ENCODE peak calls at places on chromosomes 11 and 22, in seven cellular contexts. V is cardiac septum; H is CD4-positive, alpha-beta memory T cell; A is tibial artery; P is Caki2; M is germinal center; Y is astrocyte of the cerebellum. X is an unnamed sample.

GRCh38 chr11:93740802-93741093 is 547 bp downstream of the TAF1D start:
- DNase-seq in V (no peak), H (peak; percentile 58), A (peak; percentile 71), P (no peak), M (peak; percentile 65), Y (peak; percentile 33), X (peak; percentile 46)

GRCh38 chr11:62574363-62575057 is 819 bp upstream of the EEF1G start:
- DNase-seq in V (no peak), H (no peak), A (peak; percentile 75), P (peak; percentile 23), M (peak; percentile 34), Y (no peak), X (no peak)

GRCh38 chr22:41575533-41575932 is 14.1 kb downstream of the PMM1 start:
- DNase-seq in V (no peak), H (no peak), A (no peak), P (no peak), M (no peak), Y (no peak), X (no peak)

GRCh38 chr11:46143049-46143806 is 22.0 kb upstream of the PHF21A start:
- DNase-seq in V (no peak), H (no peak), A (no peak), P (no peak), M (no peak), Y (no peak), X (no peak)

GRCh38 chr11:104120493-104121200 is 43.3 kb downstream of the PDGFD start:
- DNase-seq in V (no peak), H (no peak), A (no peak), P (no peak), M (no peak), Y (no peak), X (no peak)

GRCh38 chr22:47173535-47174021 is 411.1 kb downstream of the TBC1D22A start:
- DNase-seq in V (peak; percentile 59), H (no peak), A (peak; percentile 45), P (no peak), M (no peak), Y (no peak), X (no peak)

GRCh38 chr11:70246196-70246595 is 24.3 kb upstream of the PPFIA1 start:
- DNase-seq in V (no peak), H (no peak), A (no peak), P (peak; percentile 34), M (no peak), Y (no peak), X (no peak)

GRCh38 chr11:8061555-8062428 is 19.2 kb upstream of the TUB start:
- DNase-seq in V (no peak), H (no peak), A (no peak), P (no peak), M (no peak), Y (no peak), X (no peak)

GRCh38 chr11:73265278-73265810 is 6.8 kb upstream of the P2RY6 start:
- DNase-seq in V (peak; percentile 12), H (no peak), A (no peak), P (no peak), M (no peak), Y (no peak), X (no peak)

GRCh38 chr11:62665630-62666258 is 632 bp downstream of the CSKMT start:
- DNase-seq in V (no peak), H (peak; percentile 62), A (peak; percentile 81), P (no peak), M (peak; percentile 38), Y (no peak), X (no peak)

GRCh38 chr22:31680764-31681624 is 19.0 kb upstream of the PISD start:
- DNase-seq in V (no peak), H (no peak), A (peak; percentile 59), P (no peak), M (no peak), Y (peak; percentile 66), X (peak; percentile 77)

GRCh38 chr22:19039448-19039780 is 82.8 kb downstream of the DGCR2 start:
- DNase-seq in V (no peak), H (no peak), A (no peak), P (no peak), M (no peak), Y (no peak), X (no peak)

GRCh38 chr22:50285568-50286229 is 15.5 kb upstream of the MAPK11 start:
- DNase-seq in V (no peak), H (no peak), A (no peak), P (no peak), M (no peak), Y (no peak), X (no peak)

X was measured in SJSA1.